ENCODE peak calls at places on chromosomes 6 and 20, in eight cellular contexts. B is left ventricle myocardium inferior, Y is Calu3, F is WTC11, X is omental fat pad, H is A549, O is GM20000, A is HCT116. N is an unnamed sample.

GRCh38 chr6:6781172-6781876 is 192.8 kb downstream of the LY86 start:
- DNase-seq in B (no peak), Y (no peak), F (no peak), X (peak), A (peak), H (peak), O (no peak), N (no peak)

GRCh38 chr6:36028887-36029324 is 1.3 kb downstream of the MAPK14 start:
- DNase-seq in A (no peak), B (peak), O (peak), F (peak), H (peak), X (peak), Y (peak), N (peak)

GRCh38 chr6:28068067-28068466 is 12.3 kb upstream of the ZNF165 start:
- DNase-seq in F (no peak), A (no peak), H (no peak), Y (no peak), X (no peak), O (no peak), B (no peak), N (no peak)

GRCh38 chr6:80771941-80772340 is 665.5 kb downstream of the BCKDHB start:
- DNase-seq in Y (no peak), X (no peak), H (no peak), B (no peak), F (peak), A (no peak), O (no peak), N (no peak)

GRCh38 chr6:139027620-139028182 is 844 bp upstream of the ABRACL start:
- DNase-seq in O (peak), F (no peak), B (no peak), Y (peak), X (no peak), A (no peak), H (no peak), N (no peak)

GRCh38 chr6:167933290-167933689 is 64.2 kb upstream of the KIF25 start:
- DNase-seq in A (no peak), B (no peak), O (no peak), Y (no peak), F (no peak), X (no peak), H (no peak), N (no peak)

GRCh38 chr6:11315743-11316437 is 83.4 kb upstream of the NEDD9 start:
- DNase-seq in O (no peak), Y (peak), F (no peak), H (peak), A (peak), X (no peak), B (no peak), N (no peak)

GRCh38 chr6:26383624-26384417 is 913 bp downstream of the BTN2A2 start:
- DNase-seq in H (peak), X (no peak), A (no peak), Y (peak), O (no peak), F (peak), B (no peak), N (peak)

GRCh38 chr6:38688579-38689087 is 14.3 kb downstream of the GLO1 start:
- DNase-seq in F (peak), H (no peak), O (peak), A (no peak), X (no peak), B (no peak), Y (no peak), N (peak)

GRCh38 chr6:55617272-55617671 is 38.3 kb upstream of the HMGCLL1 start:
- DNase-seq in Y (peak), A (peak), F (peak), B (no peak), H (peak), O (peak), X (no peak), N (peak)

GRCh38 chr20:25859649-25860530 is 163.2 kb upstream of the ZNF337 start:
- DNase-seq in Y (peak), O (no peak), A (no peak), H (peak), B (peak), F (peak), X (no peak), N (no peak)

GRCh38 chr20:56690531-56691175 is 61.5 kb downstream of the TFAP2C start:
- DNase-seq in A (no peak), O (no peak), B (no peak), Y (peak), F (no peak), H (no peak), X (no peak), N (peak)

GRCh38 chr6:68651018-68651985 is 16.2 kb downstream of the ADGRB3 start:
- DNase-seq in H (no peak), O (no peak), A (no peak), X (no peak), B (no peak), F (no peak), Y (no peak), N (no peak)

GRCh38 chr6:48611332-48611731 is 500.3 kb upstream of the PTCHD4 start:
- DNase-seq in F (no peak), A (no peak), O (no peak), Y (no peak), H (no peak), B (no peak), X (no peak), N (no peak)

GRCh38 chr6:75568100-75568499 is 33.6 kb upstream of the SENP6 start:
- DNase-seq in H (no peak), A (no peak), Y (no peak), O (no peak), F (no peak), X (no peak), B (no peak), N (no peak)

GRCh38 chr6:75557068-75557467 is 44.6 kb upstream of the SENP6 start:
- DNase-seq in X (no peak), H (no peak), O (no peak), A (no peak), Y (no peak), B (no peak), F (no peak), N (no peak)

GRCh38 chr6:75566137-75566767 is 35.4 kb upstream of the SENP6 start:
- DNase-seq in F (no peak), Y (no peak), A (no peak), O (no peak), B (no peak), X (no peak), H (no peak), N (no peak)

GRCh38 chr6:75568965-75569364 is 32.7 kb upstream of the SENP6 start:
- DNase-seq in O (no peak), X (no peak), H (no peak), F (no peak), B (no peak), Y (no peak), A (no peak), N (no peak)

GRCh38 chr6:75563032-75563431 is 38.6 kb upstream of the SENP6 start:
- DNase-seq in Y (peak), B (no peak), H (peak), A (peak), F (peak), X (no peak), O (peak), N (peak)
- TF ChIP-seq CTCF in Y (peak), B (peak), H (no peak), A (peak), F (peak), X (no peak), O (peak), N (peak)

GRCh38 chr6:22147983-22148797 is 148.6 kb downstream of the PRL start:
- DNase-seq in B (no peak), X (no peak), O (no peak), A (no peak), F (no peak), Y (peak), H (peak), N (no peak)

GRCh38 chr6:22146581-22147468 is 150.0 kb downstream of the PRL start:
- DNase-seq in X (no peak), H (no peak), O (no peak), B (no peak), F (no peak), Y (no peak), A (no peak), N (no peak)

GRCh38 chr6:22147469-22147815 is 149.4 kb downstream of the PRL start:
- DNase-seq in B (no peak), A (no peak), H (no peak), X (no peak), O (no peak), Y (no peak), F (no peak), N (no peak)

GRCh38 chr6:22145294-22145693 is 151.5 kb downstream of the PRL start:
- DNase-seq in A (no peak), X (no peak), B (no peak), H (no peak), Y (no peak), O (no peak), F (no peak), N (no peak)

DNA sequence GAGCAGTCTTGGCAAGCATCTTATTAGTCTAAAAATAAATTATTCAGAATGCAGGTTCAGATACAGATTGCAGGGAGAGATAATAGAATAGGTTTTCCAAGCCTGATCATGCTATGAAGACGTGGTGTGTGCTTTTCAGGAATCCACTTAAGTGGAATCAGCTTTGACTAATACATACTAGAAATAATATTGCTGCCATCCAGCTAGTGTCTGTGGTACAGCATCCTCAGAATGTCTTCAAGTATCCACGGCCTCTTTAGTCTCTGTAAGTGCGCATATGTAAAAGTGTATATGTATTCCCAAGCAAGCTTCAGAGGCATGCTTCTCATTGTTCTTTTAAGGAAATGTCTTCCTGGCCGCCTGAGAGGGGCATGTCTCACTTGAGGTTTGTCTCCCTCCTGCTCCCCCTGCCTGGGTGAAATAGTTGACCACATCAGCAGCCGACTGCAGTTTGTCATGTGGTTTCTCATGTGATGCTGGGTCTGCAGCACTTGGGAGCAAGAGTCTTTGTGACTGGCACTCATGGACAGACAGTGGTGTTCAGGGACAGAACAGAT is 150.9 kb downstream of the PRL start:
- DNase-seq in F (peak), X (no peak), O (no peak), H (peak), Y (no peak), B (no peak), A (no peak), N (no peak)
- TF ChIP-seq CTCF in F (no peak), X (no peak), O (no peak), H (no peak), Y (no peak), B (peak), A (no peak), N (no peak)

DNA sequence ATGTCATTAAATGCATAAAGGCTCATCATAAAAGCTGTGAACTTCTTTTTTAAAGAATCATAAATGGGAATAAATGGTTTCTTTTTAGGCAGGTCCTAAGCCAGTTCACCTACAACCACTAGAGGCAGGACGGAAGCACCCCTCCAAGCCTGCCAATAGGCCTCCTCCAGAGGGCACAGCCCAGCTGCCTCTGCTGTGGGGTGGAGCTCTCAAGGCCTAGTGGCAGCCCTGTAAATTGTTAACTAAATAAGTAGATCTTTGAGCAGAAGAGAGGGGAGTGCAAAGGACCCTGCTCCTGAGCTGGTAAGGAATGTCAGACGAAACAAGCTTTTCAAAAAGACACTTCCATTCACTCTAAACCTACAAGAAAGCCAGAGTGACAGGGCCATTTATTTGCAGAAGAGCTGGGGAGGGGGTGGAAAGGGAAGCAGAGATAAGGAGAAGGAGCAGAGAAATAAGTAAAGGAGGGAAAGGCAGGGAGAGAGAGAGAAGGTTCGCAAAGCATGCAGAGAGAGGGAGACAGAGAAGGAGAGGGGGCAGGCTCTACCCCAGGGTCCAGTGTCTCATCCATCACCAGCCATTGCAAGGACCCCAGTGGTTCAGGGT is 18.0 kb upstream of the MAFB start:
- DNase-seq in F (peak), H (peak), X (no peak), A (peak), Y (peak), O (no peak), B (no peak), N (peak)
- TF ChIP-seq CTCF in F (no peak), H (no peak), X (no peak), A (peak), Y (peak), O (no peak), B (no peak), N (peak)

GRCh38 chr6:125787791-125788190 is 3.0 kb upstream of the NCOA7 start:
- DNase-seq in O (no peak), F (no peak), Y (peak), B (no peak), H (peak), X (no peak), A (no peak), N (peak)
- TF ChIP-seq CTCF in O (no peak), F (no peak), Y (no peak), B (peak), H (peak), X (no peak), A (peak), N (peak)

GRCh38 chr20:44888226-44889103 is 3.0 kb downstream of the YWHAB start:
- DNase-seq in O (no peak), A (no peak), X (no peak), B (no peak), Y (peak), H (peak), F (no peak), N (peak)
- TF ChIP-seq CTCF in O (no peak), A (peak), X (no peak), B (peak), Y (peak), H (no peak), F (no peak), N (peak)

DNA sequence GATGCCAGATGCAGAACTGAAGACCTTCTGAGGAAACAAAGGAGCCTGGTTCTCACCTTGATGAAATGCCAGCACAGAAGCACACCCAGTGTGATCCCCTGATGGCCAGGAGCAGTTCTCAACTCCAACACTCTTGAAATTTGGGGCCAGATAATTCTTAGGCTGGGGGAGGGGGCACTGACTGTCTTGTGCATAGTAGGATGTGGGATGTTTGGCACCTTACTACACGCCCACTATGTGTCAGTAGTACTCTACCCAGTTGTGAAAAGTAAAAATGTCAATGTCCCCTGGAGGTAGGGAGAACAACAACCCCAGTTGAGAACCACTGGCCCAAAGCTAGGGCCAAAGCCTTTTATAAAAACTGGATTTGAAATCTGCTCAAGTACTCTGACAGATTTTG is 398.3 kb upstream of the ARID1B start:
- DNase-seq in F (no peak), B (no peak), H (no peak), X (no peak), O (no peak), Y (no peak), A (no peak), N (peak)
- TF ChIP-seq CTCF in F (no peak), B (no peak), H (no peak), X (no peak), O (no peak), Y (no peak), A (no peak), N (peak)

DNA sequence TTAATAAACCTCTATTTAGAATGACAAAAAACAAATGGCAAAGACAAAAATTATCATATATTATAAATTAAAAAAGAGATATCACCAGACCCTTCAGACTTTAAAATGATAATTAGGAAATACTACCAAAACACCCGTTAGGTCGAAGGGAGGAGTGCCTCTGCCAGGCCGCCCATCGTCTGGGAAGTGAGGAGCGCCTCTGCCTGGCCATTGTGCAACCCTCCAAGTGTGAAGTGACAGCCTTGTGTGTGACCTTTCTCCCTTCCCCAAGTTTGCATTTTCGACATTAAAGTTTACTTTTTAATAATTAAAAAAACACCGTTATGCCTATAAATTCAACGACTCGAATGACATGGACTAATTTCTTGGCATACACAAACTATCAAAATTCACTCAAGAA is 64.5 kb upstream of the TASP1 start:
- DNase-seq in Y (no peak), B (no peak), F (peak), O (no peak), A (no peak), X (no peak), H (no peak), N (no peak)
- TF ChIP-seq CTCF in Y (no peak), B (no peak), F (no peak), O (no peak), A (peak), X (no peak), H (no peak), N (no peak)